ENCODE peak calls at places on chromosome 11, in four cellular contexts. G is HepG2, C is K562, O is GM12878. R is an unnamed sample.

GRCh38 chr11:129932385-129933067 is 37.1 kb upstream of the NFRKB start:
- DNase-seq in O (no peak), G (no peak), C (no peak), R (no peak)

GRCh38 chr11:102026975-102027374 is 20.3 kb upstream of the CFAP300 start:
- DNase-seq in C (no peak), O (no peak), G (no peak), R (no peak)

GRCh38 chr11:6206456-6207180 is 1.3 kb downstream of the C11orf42 start:
- DNase-seq in C (no peak), O (no peak), G (no peak), R (no peak)

GRCh38 chr11:18105802-18106574 is at the start of gene SAAL1:
- DNase-seq in C (peak), G (peak), O (peak), R (peak)

GRCh38 chr11:103624708-103625623 is 411.5 kb upstream of the DDI1 start:
- DNase-seq in G (no peak), O (no peak), C (no peak), R (no peak)

GRCh38 chr11:8934735-8935478 is 2.2 kb upstream of the C11orf16 start:
- DNase-seq in C (peak), O (no peak), G (peak), R (no peak)

GRCh38 chr11:96061730-96062524 is 138.0 kb upstream of the MTMR2 start:
- DNase-seq in G (peak), C (no peak), O (no peak), R (no peak)

GRCh38 chr11:36478700-36479329 is 31.3 kb downstream of the TRAF6 start:
- DNase-seq in C (peak), G (peak), O (no peak), R (peak)

GRCh38 chr11:32916361-32916760 is 23.8 kb downstream of the QSER1 start:
- DNase-seq in G (no peak), C (no peak), O (no peak), R (no peak)

GRCh38 chr11:33040127-33040861 is 922 bp downstream of the TCP11L1 start:
- DNase-seq in G (no peak), C (peak), O (no peak), R (no peak)

GRCh38 chr11:36702330-36703054 is 104.5 kb upstream of the RAG2 start:
- DNase-seq in C (peak), O (peak), G (peak), R (peak)

GRCh38 chr11:128915148-128915519 is 24.0 kb downstream of the KCNJ5 start:
- DNase-seq in C (no peak), G (no peak), O (no peak), R (no peak)

GRCh38 chr11:114027396-114027795 is 32.1 kb upstream of the ZBTB16 start:
- DNase-seq in C (no peak), G (no peak), O (no peak), R (no peak)

GRCh38 chr11:69071956-69072355 is 23.2 kb downstream of the TPCN2 start:
- DNase-seq in C (no peak), O (no peak), G (no peak), R (no peak)

GRCh38 chr11:46601129-46601528 is 7.3 kb upstream of the AMBRA1 start:
- DNase-seq in C (no peak), O (no peak), G (no peak), R (no peak)

GRCh38 chr11:64063741-64064140 is 28.0 kb downstream of the FLRT1 start:
- DNase-seq in C (no peak), O (no peak), G (no peak), R (no peak)

GRCh38 chr11:1943576-1943975 is 3.6 kb upstream of the MRPL23 start:
- DNase-seq in G (no peak), C (no peak), O (no peak), R (no peak)

GRCh38 chr11:665062-665706 is 28.1 kb downstream of the DRD4 start:
- DNase-seq in G (no peak), O (no peak), C (no peak), R (no peak)

GRCh38 chr11:8814923-8815240 is 96.1 kb upstream of the AKIP1 start:
- DNase-seq in G (no peak), C (no peak), O (no peak), R (no peak)

GRCh38 chr11:35617316-35617686 is 959 bp upstream of the FJX1 start:
- DNase-seq in C (no peak), O (no peak), G (no peak), R (no peak)

GRCh38 chr11:22430286-22430685 is 92.1 kb downstream of the SLC17A6 start:
- DNase-seq in C (no peak), O (no peak), G (no peak), R (no peak)

GRCh38 chr11:57434640-57435546 is 8.0 kb upstream of the SLC43A3 start:
- DNase-seq in G (peak), C (no peak), O (no peak), R (no peak)

GRCh38 chr11:116960916-116961315 is 123.5 kb upstream of the APOA1 start:
- DNase-seq in G (no peak), C (no peak), O (no peak), R (no peak)

GRCh38 chr11:78380615-78381029 is 37.0 kb downstream of the GAB2 start:
- DNase-seq in C (peak), O (no peak), G (no peak), R (no peak)

GRCh38 chr11:40281055-40281580 is 1178.3 kb downstream of the LRRC4C start:
- DNase-seq in O (no peak), G (no peak), C (no peak), R (no peak)

GRCh38 chr11:7613394-7613720 is 59.9 kb downstream of the CYB5R2 start:
- DNase-seq in C (no peak), G (peak), O (no peak), R (no peak)

GRCh38 chr11:112780351-112781043 is 180.7 kb upstream of the NCAM1 start:
- DNase-seq in O (no peak), C (peak), G (no peak), R (no peak)

GRCh38 chr11:66311470-66311964 is 5.3 kb downstream of the CD248 start:
- DNase-seq in O (no peak), C (no peak), G (no peak), R (no peak)

GRCh38 chr11:40293655-40294342 is 1165.7 kb downstream of the LRRC4C start:
- DNase-seq in O (peak), C (peak), G (peak), R (peak)

GRCh38 chr11:117907276-117908110 is 21.7 kb downstream of the TMPRSS13 start:
- DNase-seq in C (peak), O (peak), G (peak), R (peak)

GRCh38 chr11:2271077-2271326 is 614 bp upstream of the ASCL2 start:
- DNase-seq in O (no peak), G (no peak), C (no peak), R (no peak)

GRCh38 chr11:104623518-104623917 is 274.7 kb downstream of the CASP12 start:
- DNase-seq in C (no peak), O (no peak), G (no peak), R (no peak)

GRCh38 chr11:85914425-85914824 is 59.2 kb downstream of the CCDC83 start:
- DNase-seq in O (no peak), G (no peak), C (no peak), R (no peak)

GRCh38 chr11:30561691-30562412 is 24.3 kb downstream of the MPPED2 start:
- DNase-seq in C (no peak), G (no peak), O (no peak), R (no peak)

GRCh38 chr11:28877366-28877765 is 769.2 kb downstream of the METTL15 start:
- DNase-seq in G (no peak), O (no peak), C (no peak), R (no peak)

DNA sequence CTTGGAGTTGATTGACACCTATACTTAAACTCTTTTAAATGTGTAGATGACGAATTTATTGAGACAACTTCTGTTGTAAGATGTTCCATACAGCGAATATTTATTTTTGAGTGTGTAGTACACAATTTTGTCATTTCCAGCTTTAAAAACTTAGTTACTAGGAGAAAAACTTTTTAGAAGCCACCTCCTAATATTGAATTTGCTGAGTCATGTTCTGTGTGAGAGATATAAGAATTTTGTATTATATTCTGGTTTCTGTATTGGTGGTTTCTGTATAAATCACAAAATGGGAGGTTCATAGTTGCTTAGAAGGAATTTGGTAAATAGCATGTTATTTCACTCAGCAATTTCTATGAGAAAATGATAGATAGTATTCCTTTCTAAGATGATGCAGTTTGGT is 171.3 kb downstream of the WNT11 start:
- DNase-seq in C (no peak), O (no peak), G (no peak), R (no peak)
- TF ChIP-seq BHLHE40 in C (no peak), O (no peak), G (no peak), R (no peak)

GRCh38 chr11:115784796-115785521 is 280.7 kb upstream of the CADM1 start:
- DNase-seq in G (no peak), O (no peak), C (no peak), R (no peak)
- TF ChIP-seq SP1 in G (no peak), O (no peak), C (no peak), R (no peak)

GRCh38 chr11:76706667-76707066 is 36.1 kb upstream of the LRRC32 start:
- DNase-seq in G (no peak), O (no peak), C (no peak), R (no peak)
- TF ChIP-seq BHLHE40 in G (no peak), O (no peak), C (no peak), R (no peak)

GRCh38 chr11:133526790-133527189 is 5.5 kb downstream of the OPCML start:
- DNase-seq in C (no peak), G (no peak), O (no peak), R (no peak)

GRCh38 chr11:133530501-133530835 is 1.8 kb downstream of the OPCML start:
- DNase-seq in G (no peak), C (no peak), O (no peak), R (no peak)

GRCh38 chr11:133531450-133531849 is 851 bp downstream of the OPCML start:
- DNase-seq in G (no peak), C (no peak), O (no peak), R (no peak)

GRCh38 chr11:133531971-133532651 is at the start of gene OPCML:
- DNase-seq in C (no peak), G (no peak), O (no peak), R (no peak)

DNA sequence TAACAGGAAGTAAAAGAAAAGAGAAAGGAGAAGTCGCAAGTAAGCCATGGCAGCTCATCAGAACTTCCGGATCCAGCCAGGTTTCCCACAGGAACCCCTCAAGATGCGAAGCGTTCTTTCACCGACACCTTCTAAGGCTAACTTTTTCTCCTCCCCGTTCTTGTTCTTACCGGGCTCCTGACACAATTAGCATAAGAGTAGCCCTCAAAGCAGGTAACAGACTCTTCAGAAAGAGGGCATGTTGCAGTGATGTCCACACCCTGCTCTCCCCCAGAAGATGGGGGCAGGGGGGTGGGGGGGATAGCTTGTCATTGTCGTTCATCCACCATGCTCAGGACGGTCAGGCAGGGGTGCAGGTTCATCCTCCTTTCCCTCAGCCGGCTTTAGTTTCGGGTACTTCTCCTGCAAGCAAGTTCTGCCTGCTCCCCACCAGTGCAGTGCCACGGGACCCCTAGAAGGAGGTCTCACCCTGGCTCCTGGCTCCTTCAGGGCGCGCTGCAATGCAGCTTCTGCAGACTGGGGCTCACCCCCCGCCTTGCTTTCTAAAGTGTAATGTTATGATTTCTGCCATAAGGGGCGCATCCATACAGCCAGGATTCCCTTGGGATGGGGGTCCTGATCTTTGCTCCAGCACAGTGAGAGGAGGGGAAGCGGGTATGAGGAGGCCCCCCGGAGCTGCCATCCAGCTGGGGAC is 2.3 kb downstream of the OPCML start:
- DNase-seq in O (no peak), C (no peak), G (no peak), R (no peak)
- TF ChIP-seq SP1 in O (no peak), C (no peak), G (no peak), R (no peak)

R was measured in HEK293T.